ENCODE peak calls at places on chromosomes 12 and 14, in four cellular contexts. E is GM10248, Y is AG10803, U is fibroblast of lung. X is an unnamed sample.

GRCh38 chr14:95220663-95221231 is 63.4 kb upstream of the DICER1 start:
- DNase-seq in E (no peak), Y (peak; percentile 59), U (peak; percentile 15), X (no peak)

GRCh38 chr14:34781242-34781641 is 66.8 kb upstream of the CFL2 start:
- DNase-seq in E (no peak), Y (peak; percentile 85), U (peak; percentile 70), X (peak; percentile 74)

GRCh38 chr12:69880566-69880965 is 55.5 kb downstream of the MYRFL start:
- DNase-seq in E (no peak), Y (peak; percentile 28), U (peak; percentile 43), X (no peak)

GRCh38 chr12:57750561-57751431 is 1.3 kb downstream of the CDK4 start:
- DNase-seq in E (no peak), Y (no peak), U (no peak), X (no peak)

GRCh38 chr12:51868821-51869489 is 18.9 kb upstream of the ANKRD33 start:
- DNase-seq in E (no peak), Y (no peak), U (no peak), X (no peak)

GRCh38 chr14:33814010-33814409 is 136.9 kb downstream of the EGLN3 start:
- DNase-seq in E (no peak), Y (no peak), U (no peak), X (no peak)

GRCh38 chr12:101582937-101583336 is 11.8 kb upstream of the MYBPC1 start:
- DNase-seq in E (no peak), Y (no peak), U (no peak), X (no peak)

GRCh38 chr14:72023128-72024042 is 91.2 kb downstream of the RGS6 start:
- DNase-seq in E (no peak), Y (no peak), U (no peak), X (no peak)

GRCh38 chr12:17214910-17215309 is 608.9 kb upstream of the LMO3 start:
- DNase-seq in E (no peak), Y (no peak), U (no peak), X (no peak)

GRCh38 chr14:22047105-22047504 is 373.5 kb upstream of the OR4E1 start:
- DNase-seq in E (peak; percentile 28), Y (no peak), U (no peak), X (no peak)

GRCh38 chr12:15774819-15775218 is 14.4 kb downstream of the EPS8 start:
- DNase-seq in E (no peak), Y (peak; percentile 88), U (peak; percentile 75), X (no peak)

GRCh38 chr12:219891-220352 is 6.0 kb upstream of the SLC6A12 start:
- DNase-seq in E (peak; percentile 71), Y (peak; percentile 37), U (peak; percentile 19), X (no peak)

GRCh38 chr14:29168149-29168548 is 401.6 kb downstream of the FOXG1 start:
- DNase-seq in E (no peak), Y (no peak), U (no peak), X (no peak)
- TF ChIP-seq CTCF in E (no peak), Y (no peak), U (no peak), X (no peak)

DNA sequence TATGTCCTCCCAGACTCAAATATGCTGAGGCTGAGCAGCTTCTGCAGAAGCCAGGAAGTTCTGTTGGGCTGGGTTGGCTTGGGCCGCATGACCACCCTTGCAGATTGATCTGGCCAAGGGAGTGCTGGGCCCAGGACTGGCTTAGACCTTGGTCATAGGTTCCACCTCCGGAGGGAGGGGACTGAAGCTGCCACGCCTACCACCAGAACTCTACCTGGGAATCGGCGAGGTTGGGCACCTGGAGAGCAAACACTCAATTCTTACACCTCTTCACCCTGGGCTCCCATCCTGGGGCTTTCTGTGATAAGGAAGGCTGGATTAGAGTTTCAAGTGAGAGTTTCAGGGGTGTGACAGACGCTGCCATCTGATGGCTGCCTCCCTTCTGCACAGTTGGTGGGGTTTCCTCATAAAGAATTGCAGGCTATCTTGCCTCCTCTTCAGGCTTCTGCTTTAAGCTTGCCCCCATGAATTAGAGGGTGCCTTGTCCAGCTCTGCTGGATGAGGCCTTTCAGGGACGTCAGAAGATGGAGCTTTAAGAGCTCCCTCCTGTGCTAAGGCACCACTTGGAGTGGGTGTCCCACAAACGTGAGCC is 5.8 kb downstream of the SLC24A4 start:
- DNase-seq in E (no peak), Y (no peak), U (no peak), X (no peak)
- TF ChIP-seq CTCF in E (no peak), Y (peak; percentile 7), U (no peak), X (no peak)

DNA sequence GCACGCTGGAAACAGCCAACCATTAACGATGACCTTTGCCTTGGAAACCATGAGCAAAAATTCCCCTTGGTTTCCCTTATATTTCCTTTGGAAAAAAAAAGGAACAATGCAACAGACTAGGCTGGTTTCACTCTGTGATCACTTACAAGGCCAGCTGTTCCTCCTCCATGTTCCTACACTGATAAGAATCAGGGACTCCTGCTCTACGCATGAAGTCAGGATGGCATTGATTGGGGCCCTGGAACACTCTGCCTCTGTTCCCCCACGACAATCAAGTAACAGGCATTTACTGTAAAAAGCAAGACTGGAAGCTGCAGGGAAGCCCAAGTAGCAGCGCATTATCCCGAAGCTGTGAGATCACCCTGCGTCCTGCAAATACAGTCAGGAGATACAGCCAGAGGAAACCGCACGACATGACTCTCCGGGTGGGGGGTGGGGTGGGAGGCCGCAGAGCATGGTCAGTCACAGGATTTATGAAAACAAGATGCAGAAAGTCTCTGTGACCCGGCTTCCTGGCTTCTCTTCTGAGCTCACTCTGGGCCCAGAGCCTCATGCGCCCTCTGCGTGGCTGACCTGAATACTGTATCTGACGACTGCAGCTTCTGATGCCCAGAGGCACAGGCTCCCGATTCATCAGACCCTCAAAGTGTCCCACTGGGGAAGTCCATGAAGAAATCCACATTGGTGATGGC is 31.1 kb downstream of the SSH1 start:
- DNase-seq in E (peak; percentile 49), Y (peak; percentile 98), U (peak; percentile 95), X (peak; percentile 95)
- TF ChIP-seq CTCF in E (no peak), Y (peak; percentile 41), U (peak; percentile 7), X (peak; percentile 26)

DNA sequence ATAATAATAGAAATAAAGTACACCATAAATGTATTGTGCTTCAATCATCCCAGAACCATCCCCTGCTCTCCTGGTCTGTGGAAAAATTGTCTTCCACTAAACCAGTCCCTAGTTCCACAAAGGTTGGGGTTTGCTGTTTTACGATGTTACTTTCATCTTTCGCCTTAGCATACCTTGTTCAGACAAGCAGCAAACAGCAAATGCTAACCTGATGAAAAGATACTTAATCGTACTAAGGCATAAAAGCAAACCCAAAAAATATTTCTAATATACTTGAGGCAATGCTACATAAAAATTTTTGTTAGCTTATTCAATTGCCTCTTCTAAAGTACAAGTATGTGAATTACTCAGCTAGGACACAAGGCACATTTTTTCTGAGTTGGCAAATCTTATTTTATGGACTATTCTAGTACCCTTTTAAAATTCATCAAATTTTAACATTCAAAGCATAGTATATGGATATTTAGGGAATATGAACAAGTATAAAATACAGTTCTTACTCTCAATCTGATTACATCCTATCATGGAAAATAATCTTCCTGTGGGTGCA is 97.1 kb upstream of the PLEKHG7 start:
- DNase-seq in E (no peak), Y (peak; percentile 47), U (no peak), X (no peak)
- TF ChIP-seq CTCF in E (no peak), Y (no peak), U (no peak), X (no peak)

GRCh38 chr12:25155031-25155576 is 39.9 kb downstream of the DNAI7 start:
- DNase-seq in E (peak; percentile 62), Y (peak; percentile 30), U (peak; percentile 91), X (peak; percentile 11)
- TF ChIP-seq CTCF in E (peak; percentile 57), Y (peak; percentile 73), U (peak; percentile 67), X (peak; percentile 67)

DNA sequence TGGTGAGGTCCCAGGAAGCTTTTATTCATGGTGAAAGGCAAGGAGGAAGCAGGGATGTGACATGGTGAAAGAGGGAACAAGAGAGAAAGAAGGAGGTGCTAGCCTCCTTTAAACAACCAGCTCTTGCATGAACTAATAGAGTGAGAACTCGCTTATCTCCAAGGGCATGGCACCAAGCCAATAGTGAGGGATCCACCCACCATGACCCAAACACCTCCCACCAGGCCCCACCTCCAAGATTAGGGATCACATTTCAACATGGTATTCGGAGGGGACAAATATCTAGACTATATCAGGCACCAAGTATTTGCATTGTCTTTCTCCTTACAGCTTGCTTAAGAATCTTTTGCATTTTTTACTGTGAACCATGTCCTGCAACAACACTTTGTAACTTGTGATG is 91.9 kb upstream of the DHRS4 start:
- DNase-seq in E (no peak), Y (no peak), U (no peak), X (no peak)
- TF ChIP-seq CTCF in E (no peak), Y (no peak), U (no peak), X (no peak)

GRCh38 chr14:74501135-74501614 is 7.6 kb downstream of the ISCA2 start:
- DNase-seq in E (no peak), Y (peak; percentile 71), U (peak; percentile 82), X (no peak)
- TF ChIP-seq CTCF in E (peak; percentile 18), Y (peak; percentile 83), U (peak; percentile 95), X (peak; percentile 92)

GRCh38 chr12:120939954-120940353 is 35.8 kb upstream of the SPPL3 start:
- DNase-seq in E (no peak), Y (no peak), U (no peak), X (no peak)

GRCh38 chr12:120941846-120942405 is 36.4 kb upstream of the HNF1A start:
- DNase-seq in E (no peak), Y (no peak), U (no peak), X (no peak)

GRCh38 chr12:120940799-120941198 is 36.6 kb upstream of the SPPL3 start:
- DNase-seq in E (no peak), Y (peak; percentile 54), U (peak; percentile 9), X (no peak)

GRCh38 chr12:120941412-120941811 is 36.9 kb upstream of the HNF1A start:
- DNase-seq in E (no peak), Y (no peak), U (no peak), X (no peak)

DNA sequence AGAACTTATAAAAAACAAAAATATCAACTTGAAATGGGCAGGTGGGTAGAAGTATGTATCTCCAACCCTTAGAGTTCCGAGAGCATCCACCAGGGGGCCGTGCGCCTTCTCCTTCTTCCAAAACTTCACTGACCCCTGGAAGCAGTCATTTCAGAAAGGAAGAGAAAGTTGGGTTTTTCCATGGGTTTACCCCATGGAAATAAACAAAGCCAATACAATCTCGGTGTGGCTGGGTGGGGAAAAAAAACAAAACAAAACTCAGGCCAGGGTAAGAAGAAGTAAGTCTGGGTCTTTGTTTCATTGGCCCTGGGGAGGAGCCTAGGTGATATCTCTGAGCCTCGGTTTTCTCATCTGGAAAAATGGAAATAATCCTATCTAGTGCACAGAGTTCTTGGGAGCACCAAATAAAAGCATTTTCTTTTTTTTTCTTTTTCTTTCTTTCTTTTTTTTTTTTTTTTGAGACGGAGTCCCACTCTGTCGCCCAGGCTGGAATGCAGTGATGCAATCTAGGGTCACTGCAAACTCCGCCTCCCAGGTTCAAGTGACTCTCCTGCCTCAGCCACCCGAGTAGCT is 33.6 kb upstream of the HNF1A start:
- DNase-seq in E (peak; percentile 67), Y (peak; percentile 39), U (peak; percentile 44), X (no peak)
- TF ChIP-seq CTCF in E (peak; percentile 46), Y (peak; percentile 82), U (peak; percentile 82), X (peak; percentile 83)